ENCODE peak calls at places on chromosomes 12 and 14, in four cellular contexts. One of them, this sample, is unnamed.

GRCh38 chr12:55548756-55549155 is 646 bp upstream of the OR6C4 start:
- DNase-seq in K562: no peak
- DNase-seq in A549: no peak
- DNase-seq in HepG2: no peak
- DNase-seq in this sample: no peak

GRCh38 chr14:22839159-22839779 is 2.9 kb downstream of the MMP14 start:
- DNase-seq in A549: no peak
- DNase-seq in K562: no peak
- DNase-seq in HepG2: no peak
- DNase-seq in this sample: no peak

GRCh38 chr14:63605041-63605532 is 36.6 kb downstream of the WDR89 start:
- DNase-seq in K562: no peak
- DNase-seq in HepG2: no peak
- DNase-seq in A549: no peak
- DNase-seq in this sample: no peak

GRCh38 chr14:72699852-72700257 is 194.0 kb downstream of the DPF3 start:
- DNase-seq in A549: no peak
- DNase-seq in HepG2: no peak
- DNase-seq in K562: peak
- DNase-seq in this sample: no peak

GRCh38 chr14:91031668-91032067 is 28.8 kb downstream of the RPS6KA5 start:
- DNase-seq in A549: no peak
- DNase-seq in HepG2: no peak
- DNase-seq in K562: no peak
- DNase-seq in this sample: no peak

GRCh38 chr14:23364604-23365352 is at the start of gene EFS:
- DNase-seq in A549: no peak
- DNase-seq in K562: no peak
- DNase-seq in HepG2: no peak
- DNase-seq in this sample: peak

GRCh38 chr12:47458273-47458672 is 247.6 kb downstream of the RPAP3 start:
- DNase-seq in HepG2: peak
- DNase-seq in A549: peak
- DNase-seq in K562: no peak
- DNase-seq in this sample: no peak

GRCh38 chr14:30906752-30907658 is 32.6 kb downstream of the COCH start:
- DNase-seq in A549: no peak
- DNase-seq in HepG2: peak
- DNase-seq in K562: no peak
- DNase-seq in this sample: no peak

GRCh38 chr14:94539181-94539580 is 22.1 kb upstream of the SERPINA4 start:
- DNase-seq in K562: no peak
- DNase-seq in HepG2: no peak
- DNase-seq in A549: no peak
- DNase-seq in this sample: no peak

DNA sequence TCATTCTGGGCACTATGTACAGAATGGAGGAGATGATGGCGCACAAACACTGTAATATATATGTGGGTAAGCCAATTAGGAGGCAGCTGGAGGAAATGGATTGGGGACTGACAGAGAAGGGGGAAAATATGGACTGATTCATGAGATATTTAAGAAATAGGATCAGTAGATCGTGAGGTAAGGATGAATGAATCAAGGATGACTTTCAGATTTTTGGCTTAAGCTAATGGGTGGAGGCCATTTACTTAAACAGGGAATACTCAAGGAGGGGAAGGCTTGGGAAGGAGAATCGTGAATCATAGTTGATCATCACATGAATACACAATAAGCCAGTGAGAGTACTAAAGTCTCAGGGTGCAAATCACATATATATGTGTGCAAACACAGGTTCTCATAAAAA is 11.2 kb upstream of the GNPNAT1 start:
- DNase-seq in K562: no peak
- DNase-seq in HepG2: no peak
- DNase-seq in A549: no peak
- DNase-seq in this sample: no peak
- TF ChIP-seq JUN in K562: no peak
- TF ChIP-seq JUN in HepG2: no peak
- TF ChIP-seq JUN in A549: no peak
- TF ChIP-seq JUN in this sample: no peak

GRCh38 chr14:24952851-24953666 is 96.9 kb downstream of the STXBP6 start:
- DNase-seq in K562: peak
- DNase-seq in A549: no peak
- DNase-seq in HepG2: peak
- DNase-seq in this sample: no peak
- TF ChIP-seq HDAC2 in K562: no peak
- TF ChIP-seq HDAC2 in A549: no peak
- TF ChIP-seq HDAC2 in HepG2: no peak
- TF ChIP-seq HDAC2 in this sample: no peak

GRCh38 chr12:52331833-52332232 is 10.6 kb upstream of the KRT83 start:
- DNase-seq in K562: no peak
- DNase-seq in HepG2: no peak
- DNase-seq in A549: no peak
- DNase-seq in this sample: no peak
- TF ChIP-seq JUN in K562: no peak
- TF ChIP-seq JUN in HepG2: no peak
- TF ChIP-seq JUN in A549: no peak
- TF ChIP-seq JUN in this sample: no peak

DNA sequence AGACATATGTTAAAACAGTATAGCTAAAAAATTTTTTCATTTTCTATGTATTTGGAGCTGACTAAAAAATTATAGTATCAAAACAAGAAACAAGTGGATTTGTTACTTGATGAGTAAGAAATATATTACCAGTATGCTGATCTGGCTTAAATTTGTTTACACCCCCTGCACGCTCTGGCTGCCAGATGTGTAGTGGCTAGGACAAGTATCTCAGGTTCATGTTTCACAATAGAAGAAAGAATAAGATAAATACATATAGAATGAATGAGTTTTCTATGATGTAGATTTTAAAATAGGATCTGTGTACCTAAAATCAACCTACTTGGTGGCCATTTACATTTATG is 13.1 kb downstream of the NAA30 start:
- DNase-seq in K562: no peak
- DNase-seq in A549: no peak
- DNase-seq in HepG2: no peak
- DNase-seq in this sample: no peak
- TF ChIP-seq HDAC2 in K562: no peak
- TF ChIP-seq HDAC2 in A549: no peak
- TF ChIP-seq HDAC2 in HepG2: no peak
- TF ChIP-seq HDAC2 in this sample: no peak

DNA sequence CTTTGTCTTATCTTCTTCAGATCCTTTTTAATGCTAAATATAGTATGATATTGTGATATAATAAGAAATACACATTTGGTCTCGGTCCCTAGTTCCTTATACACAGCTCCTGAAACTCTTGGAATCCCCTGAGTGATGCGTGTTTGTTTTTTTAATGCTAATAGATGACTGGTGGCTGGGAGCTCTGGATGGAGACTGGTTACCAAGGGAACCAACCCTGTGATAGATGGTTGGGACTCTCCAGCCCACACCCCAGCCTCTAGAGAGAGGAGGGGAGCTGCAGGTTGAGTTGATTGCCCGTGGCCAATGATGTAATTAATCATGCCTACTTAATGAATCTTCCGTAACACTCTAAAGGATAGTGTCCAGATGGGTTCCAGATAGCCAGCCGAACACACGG is 140.6 kb downstream of the FBXL14 start:
- DNase-seq in HepG2: no peak
- DNase-seq in A549: no peak
- DNase-seq in K562: no peak
- DNase-seq in this sample: no peak
- TF ChIP-seq JUN in HepG2: no peak
- TF ChIP-seq JUN in A549: no peak
- TF ChIP-seq JUN in K562: no peak
- TF ChIP-seq JUN in this sample: no peak

This sample was measured in H1.